ENCODE peak calls at places on chromosomes 7 and 10, in seven cellular contexts. I is progenitor cell of endocrine pancreas; Q is sciatic nerve; D is AML-193; Z is tibial artery; Y is cardiac fibroblast; E is activated naive CD4-positive, alpha-beta T cell treated with Interleukin-2 at 50 U/mL for 16 hours. R is an unnamed sample.

GRCh38 chr7:83359108-83359507 is 196.4 kb upstream of the PCLO start:
- DNase-seq in D (no peak), Y (no peak), E (no peak), Z (no peak), Q (no peak), I (no peak), R (no peak)

GRCh38 chr7:36663481-36663880 is 60.8 kb downstream of the AOAH start:
- DNase-seq in D (no peak), I (no peak), Y (no peak), E (no peak), Z (no peak), Q (no peak), R (no peak)

GRCh38 chr10:99410876-99411275 is 19.5 kb downstream of the GOT1 start:
- DNase-seq in E (no peak), I (no peak), D (no peak), Z (no peak), Y (no peak), Q (no peak), R (no peak)

GRCh38 chr7:154864531-154864908 is 138.4 kb downstream of the PAXIP1 start:
- DNase-seq in E (no peak), Q (no peak), Z (no peak), D (no peak), I (no peak), Y (no peak), R (no peak)

GRCh38 chr7:54774785-54775740 is 16.1 kb upstream of the SEC61G start:
- DNase-seq in Q (no peak), Y (no peak), E (no peak), I (no peak), Z (no peak), D (no peak), R (no peak)

GRCh38 chr7:2861509-2861908 is 17.4 kb upstream of the GNA12 start:
- DNase-seq in E (no peak), Y (no peak), Q (no peak), I (no peak), D (no peak), Z (no peak), R (no peak)

GRCh38 chr7:114759347-114760062 is 162.4 kb upstream of the MDFIC start:
- DNase-seq in Y (peak), I (no peak), D (no peak), Q (no peak), Z (no peak), E (no peak), R (no peak)

GRCh38 chr10:73841526-73842285 is 30.3 kb upstream of the NDST2 start:
- DNase-seq in D (no peak), Z (no peak), I (no peak), Q (no peak), Y (peak), E (no peak), R (no peak)

R was measured in PC-9.